ENCODE peak calls at places on chromosomes 12 and 14, in four cellular contexts. D, H, O and P are unnamed samples.

GRCh38 chr12:80512781-80513180 is 68.7 kb downstream of the PTPRQ start:
- DNase-seq in D (no peak), H (no peak), O (no peak), P (no peak)

GRCh38 chr12:60205500-60205899 is 609.7 kb downstream of the SLC16A7 start:
- DNase-seq in D (no peak), H (no peak), O (no peak), P (no peak)

GRCh38 chr14:88499225-88499624 is 55.6 kb downstream of the PTPN21 start:
- DNase-seq in D (no peak), H (no peak), O (no peak), P (no peak)

GRCh38 chr12:93913845-93914244 is 234.5 kb upstream of the PLXNC1 start:
- DNase-seq in D (no peak), H (no peak), O (no peak), P (no peak)

GRCh38 chr12:19574606-19575005 is 135.3 kb downstream of the AEBP2 start:
- DNase-seq in D (no peak), H (no peak), O (no peak), P (no peak)

GRCh38 chr12:131101006-131101405 is 147.3 kb downstream of the ADGRD1 start:
- DNase-seq in D (no peak), H (no peak), O (no peak), P (no peak)

GRCh38 chr14:73662439-73663056 is 17.8 kb downstream of the DNAL1 start:
- DNase-seq in D (no peak), H (no peak), O (no peak), P (no peak)

GRCh38 chr12:94783862-94784261 is 133.5 kb upstream of the TMCC3 start:
- DNase-seq in D (no peak), H (no peak), O (no peak), P (no peak)

GRCh38 chr12:127284021-127284420 is 982.9 kb upstream of the TMEM132C start:
- DNase-seq in D (no peak), H (no peak), O (no peak), P (no peak)

GRCh38 chr12:37546206-37546605 is 770.4 kb upstream of the ALG10B start:
- DNase-seq in D (no peak), H (no peak), O (no peak), P (no peak)